ENCODE peak calls at places on chromosome 21, in five cellular contexts. One of them, this sample, is unnamed.

GRCh38 chr21:14120091-14120734 is 90.5 kb downstream of the LIPI start:
- DNase-seq in kidney: no peak
- DNase-seq in progenitor cell of endocrine pancreas: no peak
- DNase-seq in body of pancreas: peak
- DNase-seq in ascending aorta: no peak
- DNase-seq in this sample: peak

GRCh38 chr21:45970674-45971486 is 10.7 kb upstream of the COL6A1 start:
- DNase-seq in progenitor cell of endocrine pancreas: peak
- DNase-seq in ascending aorta: peak
- DNase-seq in body of pancreas: peak
- DNase-seq in kidney: peak
- DNase-seq in this sample: peak

GRCh38 chr21:33660406-33660805 is 18.1 kb downstream of the ITSN1 start:
- DNase-seq in body of pancreas: no peak
- DNase-seq in kidney: no peak
- DNase-seq in ascending aorta: no peak
- DNase-seq in progenitor cell of endocrine pancreas: no peak
- DNase-seq in this sample: no peak

GRCh38 chr21:28111151-28111619 is 881.5 kb downstream of the LTN1 start:
- DNase-seq in body of pancreas: peak
- DNase-seq in kidney: no peak
- DNase-seq in progenitor cell of endocrine pancreas: no peak
- DNase-seq in ascending aorta: peak
- DNase-seq in this sample: no peak

GRCh38 chr21:14737922-14738321 is 191.8 kb upstream of the SAMSN1 start:
- DNase-seq in progenitor cell of endocrine pancreas: no peak
- DNase-seq in body of pancreas: peak
- DNase-seq in kidney: no peak
- DNase-seq in ascending aorta: no peak
- DNase-seq in this sample: no peak

GRCh38 chr21:23812485-23812884 is 1794.8 kb downstream of the MRPL39 start:
- DNase-seq in kidney: no peak
- DNase-seq in body of pancreas: no peak
- DNase-seq in ascending aorta: no peak
- DNase-seq in progenitor cell of endocrine pancreas: no peak
- DNase-seq in this sample: no peak

GRCh38 chr21:45941338-45941710 is 40.2 kb upstream of the COL6A1 start:
- DNase-seq in body of pancreas: no peak
- DNase-seq in kidney: no peak
- DNase-seq in progenitor cell of endocrine pancreas: no peak
- DNase-seq in ascending aorta: no peak
- DNase-seq in this sample: no peak

GRCh38 chr21:33976082-33976979 is 60.7 kb upstream of the ATP5PO start:
- DNase-seq in progenitor cell of endocrine pancreas: no peak
- DNase-seq in ascending aorta: peak
- DNase-seq in kidney: no peak
- DNase-seq in body of pancreas: no peak
- DNase-seq in this sample: no peak

GRCh38 chr21:39483917-39484316 is 32.1 kb downstream of the SH3BGR start:
- DNase-seq in ascending aorta: no peak
- DNase-seq in body of pancreas: no peak
- DNase-seq in progenitor cell of endocrine pancreas: no peak
- DNase-seq in kidney: no peak
- DNase-seq in this sample: no peak

GRCh38 chr21:41932191-41932575 is 21.6 kb downstream of the C2CD2 start:
- DNase-seq in progenitor cell of endocrine pancreas: no peak
- DNase-seq in ascending aorta: no peak
- DNase-seq in body of pancreas: no peak
- DNase-seq in kidney: no peak
- DNase-seq in this sample: no peak
- TF ChIP-seq CTCF in progenitor cell of endocrine pancreas: no peak
- TF ChIP-seq CTCF in ascending aorta: no peak
- TF ChIP-seq CTCF in body of pancreas: no peak
- TF ChIP-seq CTCF in kidney: no peak
- TF ChIP-seq CTCF in this sample: no peak

GRCh38 chr21:16308269-16308668 is 578.5 kb downstream of the USP25 start:
- DNase-seq in body of pancreas: no peak
- DNase-seq in progenitor cell of endocrine pancreas: no peak
- DNase-seq in kidney: no peak
- DNase-seq in ascending aorta: no peak
- DNase-seq in this sample: no peak

GRCh38 chr21:16307256-16307655 is 577.5 kb downstream of the USP25 start:
- DNase-seq in kidney: no peak
- DNase-seq in body of pancreas: no peak
- DNase-seq in progenitor cell of endocrine pancreas: no peak
- DNase-seq in ascending aorta: no peak
- DNase-seq in this sample: no peak

GRCh38 chr21:16305686-16306085 is 575.9 kb downstream of the USP25 start:
- DNase-seq in kidney: no peak
- DNase-seq in ascending aorta: no peak
- DNase-seq in body of pancreas: no peak
- DNase-seq in progenitor cell of endocrine pancreas: no peak
- DNase-seq in this sample: no peak

GRCh38 chr21:16310191-16310590 is 580.4 kb downstream of the USP25 start:
- DNase-seq in progenitor cell of endocrine pancreas: no peak
- DNase-seq in ascending aorta: no peak
- DNase-seq in kidney: no peak
- DNase-seq in body of pancreas: no peak
- DNase-seq in this sample: no peak

DNA sequence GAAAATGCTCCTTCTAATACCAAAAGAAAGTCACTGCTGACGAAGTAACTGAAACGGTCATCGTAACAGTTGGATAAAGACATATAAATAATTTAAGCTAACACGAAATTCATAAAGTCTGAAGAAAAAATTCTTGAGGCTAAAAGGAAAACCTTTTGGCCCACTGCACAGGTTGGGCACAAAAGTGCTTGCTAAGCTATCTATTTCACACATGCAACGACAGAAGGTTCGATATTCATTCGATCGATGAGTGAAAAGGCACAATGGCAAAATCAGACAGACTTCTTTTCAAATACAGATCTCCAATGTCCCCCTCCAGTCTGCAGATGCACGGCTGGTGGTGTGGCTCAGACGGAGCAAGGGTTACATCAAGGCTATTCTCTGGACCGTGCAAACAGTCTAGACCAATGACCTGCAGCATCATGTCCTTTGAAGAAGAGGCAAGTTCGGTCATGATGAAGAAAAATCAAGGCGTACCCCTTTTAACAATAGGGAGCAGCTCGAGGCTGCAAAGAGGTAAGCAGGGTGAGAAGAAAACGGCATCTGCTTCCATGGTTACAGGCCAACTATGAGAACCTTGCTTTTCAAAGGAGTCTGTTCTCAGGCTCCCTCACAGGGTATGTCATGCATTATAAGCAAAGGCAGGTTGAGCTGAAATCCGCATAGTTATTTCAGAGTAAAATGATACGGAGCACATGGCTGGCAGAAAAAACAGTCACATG is 579.6 kb downstream of the USP25 start:
- DNase-seq in ascending aorta: no peak
- DNase-seq in progenitor cell of endocrine pancreas: no peak
- DNase-seq in kidney: no peak
- DNase-seq in body of pancreas: no peak
- DNase-seq in this sample: no peak
- TF ChIP-seq CTCF in ascending aorta: no peak
- TF ChIP-seq CTCF in progenitor cell of endocrine pancreas: no peak
- TF ChIP-seq CTCF in kidney: no peak
- TF ChIP-seq CTCF in body of pancreas: no peak
- TF ChIP-seq CTCF in this sample: no peak

GRCh38 chr21:32426066-32426465 is 13.6 kb downstream of the EVA1C start:
- DNase-seq in body of pancreas: no peak
- DNase-seq in kidney: no peak
- DNase-seq in progenitor cell of endocrine pancreas: no peak
- DNase-seq in ascending aorta: no peak
- DNase-seq in this sample: no peak

GRCh38 chr21:32424674-32425073 is 12.2 kb downstream of the EVA1C start:
- DNase-seq in progenitor cell of endocrine pancreas: no peak
- DNase-seq in kidney: no peak
- DNase-seq in ascending aorta: no peak
- DNase-seq in body of pancreas: no peak
- DNase-seq in this sample: no peak

GRCh38 chr21:32423846-32424535 is 11.5 kb downstream of the EVA1C start:
- DNase-seq in kidney: no peak
- DNase-seq in progenitor cell of endocrine pancreas: no peak
- DNase-seq in ascending aorta: no peak
- DNase-seq in body of pancreas: no peak
- DNase-seq in this sample: no peak

GRCh38 chr21:32426592-32427051 is 14.1 kb downstream of the EVA1C start:
- DNase-seq in ascending aorta: no peak
- DNase-seq in body of pancreas: no peak
- DNase-seq in kidney: no peak
- DNase-seq in progenitor cell of endocrine pancreas: no peak
- DNase-seq in this sample: no peak

GRCh38 chr21:32425628-32426027 is 13.1 kb downstream of the EVA1C start:
- DNase-seq in kidney: no peak
- DNase-seq in ascending aorta: no peak
- DNase-seq in progenitor cell of endocrine pancreas: no peak
- DNase-seq in body of pancreas: no peak
- DNase-seq in this sample: no peak
- TF ChIP-seq CTCF in kidney: no peak
- TF ChIP-seq CTCF in ascending aorta: no peak
- TF ChIP-seq CTCF in progenitor cell of endocrine pancreas: no peak
- TF ChIP-seq CTCF in body of pancreas: no peak
- TF ChIP-seq CTCF in this sample: no peak

GRCh38 chr21:36976882-36977651 is 10.6 kb upstream of the HLCS start:
- DNase-seq in kidney: no peak
- DNase-seq in ascending aorta: no peak
- DNase-seq in body of pancreas: peak
- DNase-seq in progenitor cell of endocrine pancreas: no peak
- DNase-seq in this sample: no peak
- TF ChIP-seq CTCF in kidney: peak
- TF ChIP-seq CTCF in ascending aorta: peak
- TF ChIP-seq CTCF in body of pancreas: no peak
- TF ChIP-seq CTCF in progenitor cell of endocrine pancreas: peak
- TF ChIP-seq CTCF in this sample: peak

DNA sequence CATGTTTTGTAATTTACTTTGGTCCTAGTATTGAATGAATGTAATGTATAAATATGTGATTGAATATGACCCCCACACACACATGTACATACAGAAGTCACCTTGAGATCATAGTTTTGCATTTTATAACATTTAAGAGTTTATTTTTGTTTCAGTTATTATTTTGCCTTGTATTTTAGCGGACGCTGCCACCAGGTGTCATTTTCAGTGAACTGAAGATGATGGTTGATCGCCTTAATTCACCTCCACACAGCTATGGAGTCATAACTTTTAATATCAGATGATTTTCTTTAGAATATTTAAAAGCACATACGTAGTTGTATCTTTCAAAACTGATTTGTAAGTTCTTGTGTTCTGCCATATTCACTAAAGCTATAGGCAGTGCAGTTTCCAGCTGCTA is 130.4 kb downstream of the DYRK1A start:
- DNase-seq in progenitor cell of endocrine pancreas: no peak
- DNase-seq in ascending aorta: no peak
- DNase-seq in body of pancreas: no peak
- DNase-seq in kidney: no peak
- DNase-seq in this sample: no peak
- TF ChIP-seq CTCF in progenitor cell of endocrine pancreas: peak
- TF ChIP-seq CTCF in ascending aorta: no peak
- TF ChIP-seq CTCF in body of pancreas: no peak
- TF ChIP-seq CTCF in kidney: peak
- TF ChIP-seq CTCF in this sample: no peak

GRCh38 chr21:44907225-44907965 is 13.3 kb downstream of the ITGB2 start:
- DNase-seq in ascending aorta: no peak
- DNase-seq in kidney: no peak
- DNase-seq in progenitor cell of endocrine pancreas: no peak
- DNase-seq in body of pancreas: no peak
- DNase-seq in this sample: no peak
- TF ChIP-seq CTCF in ascending aorta: no peak
- TF ChIP-seq CTCF in kidney: no peak
- TF ChIP-seq CTCF in progenitor cell of endocrine pancreas: no peak
- TF ChIP-seq CTCF in body of pancreas: no peak
- TF ChIP-seq CTCF in this sample: no peak

This sample was measured in glutamatergic neuron.